ENCODE peak calls at places on chromosomes 16 and 17, in five cellular contexts. K, U, V, M and R are unnamed samples.

GRCh38 chr16:53309457-53309856 is 124.8 kb upstream of the RBL2 start:
- DNase-seq in V (no peak), M (no peak), K (no peak), U (no peak), R (no peak)

GRCh38 chr17:48646183-48647102 is 20.3 kb upstream of the HOXB9 start:
- DNase-seq in K (peak; percentile 84), M (peak; percentile 68), U (no peak), V (no peak), R (peak; percentile 82)

GRCh38 chr17:82231562-82232321 is 2.9 kb downstream of the SLC16A3 start:
- DNase-seq in U (peak; percentile 68), M (peak; percentile 84), K (peak; percentile 94), V (peak; percentile 64), R (peak; percentile 83)

GRCh38 chr17:2450016-2450650 is 49.3 kb upstream of the MNT start:
- DNase-seq in V (no peak), K (no peak), M (no peak), U (no peak), R (no peak)

GRCh38 chr17:79620207-79621038 is 9.6 kb upstream of the RBFOX3 start:
- DNase-seq in M (no peak), U (no peak), V (no peak), K (no peak), R (peak; percentile 1)

GRCh38 chr16:8481810-8482209 is 108.5 kb downstream of the TMEM114 start:
- DNase-seq in K (no peak), M (no peak), U (no peak), V (no peak), R (no peak)

GRCh38 chr17:4488989-4489595 is 9.6 kb upstream of the SPNS2 start:
- DNase-seq in K (no peak), U (no peak), M (no peak), V (no peak), R (no peak)

GRCh38 chr17:29364691-29365090 is 25.5 kb upstream of the TAOK1 start:
- DNase-seq in V (no peak), U (no peak), M (no peak), K (no peak), R (no peak)

GRCh38 chr16:54933281-54934150 is 2.9 kb downstream of the IRX5 start:
- DNase-seq in U (no peak), V (no peak), M (peak; percentile 41), K (peak; percentile 82), R (no peak)
- TF ChIP-seq POLR2AphosphoS5 in U (peak; percentile 16), V (no peak), M (no peak), K (no peak), R (no peak)

GRCh38 chr17:7407483-7408231 is at the start of gene NLGN2:
- DNase-seq in U (no peak), M (peak; percentile 50), V (no peak), K (no peak), R (no peak)
- TF ChIP-seq POLR2AphosphoS5 in U (no peak), M (no peak), V (no peak), K (no peak), R (no peak)

GRCh38 chr17:19317359-19318095 is 45.0 kb downstream of the B9D1 start:
- DNase-seq in M (peak; percentile 93), K (peak; percentile 44), V (no peak), U (peak; percentile 69), R (peak; percentile 86)
- TF ChIP-seq POLR2AphosphoS5 in M (peak; percentile 15), K (peak; percentile 27), V (peak; percentile 46), U (no peak), R (no peak)

GRCh38 chr16:85144026-85144915 is 32.0 kb upstream of the CIBAR2 start:
- DNase-seq in V (no peak), K (no peak), U (no peak), M (no peak), R (no peak)
- TF ChIP-seq POLR2AphosphoS5 in V (no peak), K (no peak), U (no peak), M (no peak), R (no peak)